ENCODE peak calls at places on chromosomes 2 and 18, in seven cellular contexts. T is effector memory CD8-positive, alpha-beta T cell; Z is OCI-LY7; V is ascending aorta; L is lower leg skin; K is astrocyte of the cerebellum; J is stimulated activated CD4-positive, alpha-beta T cell treated with anti-CD3 and anti-CD28 coated beads, Interleukin-2, amount 100 ng/mL, for 24 hours. H is an unnamed sample.
A peak's percentile ranks its signal among the peaks of the same experiment; 100 is the strongest.

GRCh38 chr18:13572721-13573120 is 153.6 kb downstream of the FAM210A start:
- DNase-seq in T (no peak), Z (no peak), V (no peak), L (no peak), K (no peak), J (no peak), H (no peak)

GRCh38 chr2:54024576-54024975 is 53.8 kb upstream of the PSME4 start:
- DNase-seq in T (no peak), Z (no peak), V (no peak), L (no peak), K (no peak), J (no peak), H (no peak)

GRCh38 chr2:242020196-242021004 is 150.9 kb downstream of the RTP5 start:
- DNase-seq in T (no peak), Z (peak; percentile 29), V (no peak), L (no peak), K (no peak), J (no peak), H (no peak)

GRCh38 chr2:240423788-240424191 is 11.7 kb upstream of the GPC1 start:
- DNase-seq in T (no peak), Z (no peak), V (peak; percentile 49), L (no peak), K (no peak), J (no peak), H (no peak)

GRCh38 chr2:10919776-10920606 is 8.3 kb downstream of the KCNF1 start:
- DNase-seq in T (no peak), Z (peak; percentile 18), V (no peak), L (no peak), K (no peak), J (no peak), H (no peak)

GRCh38 chr2:67626656-67627055 is 229.5 kb downstream of the ETAA1 start:
- DNase-seq in T (no peak), Z (no peak), V (no peak), L (no peak), K (peak; percentile 89), J (no peak), H (no peak)

GRCh38 chr2:54041135-54041534 is 70.3 kb upstream of the PSME4 start:
- DNase-seq in T (peak; percentile 10), Z (no peak), V (no peak), L (no peak), K (no peak), J (peak; percentile 70), H (no peak)

GRCh38 chr18:41744664-41745063 is 210.4 kb upstream of the PIK3C3 start:
- DNase-seq in T (no peak), Z (no peak), V (no peak), L (no peak), K (no peak), J (no peak), H (no peak)

GRCh38 chr2:222319576-222320440 is 21.0 kb upstream of the PAX3 start:
- DNase-seq in T (no peak), Z (peak; percentile 5), V (no peak), L (no peak), K (no peak), J (no peak), H (no peak)

GRCh38 chr2:64345998-64346397 is 108.0 kb upstream of the LGALSL start:
- DNase-seq in T (no peak), Z (no peak), V (no peak), L (no peak), K (no peak), J (no peak), H (no peak)

GRCh38 chr2:67649331-67650071 is 252.4 kb downstream of the ETAA1 start:
- DNase-seq in T (no peak), Z (no peak), V (no peak), L (peak; percentile 75), K (peak; percentile 41), J (no peak), H (no peak)

GRCh38 chr2:20135631-20136050 is 84.2 kb upstream of the LAPTM4A start:
- DNase-seq in T (no peak), Z (peak; percentile 55), V (peak; percentile 77), L (peak; percentile 66), K (no peak), J (peak; percentile 44), H (no peak)

GRCh38 chr2:1641498-1641897 is 102.8 kb downstream of the PXDN start:
- DNase-seq in T (no peak), Z (no peak), V (no peak), L (no peak), K (no peak), J (no peak), H (no peak)

GRCh38 chr2:43127208-43127940 is 99.0 kb downstream of the ZFP36L2 start:
- DNase-seq in T (peak; percentile 86), Z (peak; percentile 82), V (peak; percentile 80), L (no peak), K (no peak), J (peak; percentile 97), H (no peak)

GRCh38 chr2:24011278-24012104 is 1.6 kb downstream of the MFSD2B start:
- DNase-seq in T (no peak), Z (no peak), V (no peak), L (no peak), K (no peak), J (no peak), H (no peak)

GRCh38 chr18:68406761-68407160 is 308.1 kb downstream of the TMX3 start:
- DNase-seq in T (no peak), Z (no peak), V (no peak), L (no peak), K (no peak), J (no peak), H (no peak)

GRCh38 chr18:26022585-26022984 is 67.8 kb downstream of the SS18 start:
- DNase-seq in T (no peak), Z (no peak), V (no peak), L (no peak), K (no peak), J (no peak), H (no peak)

GRCh38 chr2:29165362-29166236 is 50.4 kb downstream of the CLIP4 start:
- DNase-seq in T (no peak), Z (no peak), V (no peak), L (no peak), K (no peak), J (no peak), H (no peak)

GRCh38 chr18:63238711-63239110 is 80.9 kb downstream of the BCL2 start:
- DNase-seq in T (no peak), Z (no peak), V (no peak), L (no peak), K (no peak), J (no peak), H (no peak)

GRCh38 chr2:112257575-112257974 is 2.7 kb upstream of the ZC3H8 start:
- DNase-seq in T (no peak), Z (no peak), V (no peak), L (no peak), K (no peak), J (no peak), H (no peak)

GRCh38 chr18:80104364-80104779 is 4.7 kb upstream of the ADNP2 start:
- DNase-seq in T (no peak), Z (no peak), V (no peak), L (no peak), K (no peak), J (no peak), H (no peak)

GRCh38 chr18:3816601-3817363 is 366.8 kb downstream of the TGIF1 start:
- DNase-seq in T (no peak), Z (no peak), V (no peak), L (no peak), K (peak; percentile 93), J (no peak), H (peak; percentile 52)

GRCh38 chr2:68466361-68466777 is 725 bp downstream of the FBXO48 start:
- DNase-seq in T (peak; percentile 55), Z (peak; percentile 51), V (no peak), L (no peak), K (peak; percentile 80), J (peak; percentile 66), H (no peak)

GRCh38 chr2:196293751-196294486 is 122.5 kb upstream of the STK17B start:
- DNase-seq in T (no peak), Z (no peak), V (no peak), L (no peak), K (peak; percentile 50), J (no peak), H (peak; percentile 60)

GRCh38 chr18:62693659-62694058 is 21.7 kb upstream of the PHLPP1 start:
- DNase-seq in T (no peak), Z (no peak), V (no peak), L (no peak), K (no peak), J (no peak), H (no peak)

GRCh38 chr2:217804786-217805678 is 197.8 kb downstream of the TNS1 start:
- DNase-seq in T (no peak), Z (no peak), V (peak; percentile 62), L (no peak), K (no peak), J (no peak), H (no peak)

GRCh38 chr2:191218292-191218898 is 26.8 kb upstream of the MYO1B start:
- DNase-seq in T (peak; percentile 33), Z (peak; percentile 57), V (no peak), L (no peak), K (peak; percentile 78), J (peak; percentile 54), H (peak; percentile 19)

GRCh38 chr2:154952346-154953010 is 254.0 kb downstream of the KCNJ3 start:
- DNase-seq in T (no peak), Z (peak; percentile 5), V (no peak), L (no peak), K (no peak), J (no peak), H (no peak)

GRCh38 chr2:173571021-173571821 is 216.5 kb downstream of the CDCA7 start:
- DNase-seq in T (no peak), Z (peak; percentile 50), V (no peak), L (no peak), K (peak; percentile 24), J (no peak), H (no peak)

GRCh38 chr18:47873625-47874024 is 56.8 kb downstream of the SMAD2 start:
- DNase-seq in T (no peak), Z (no peak), V (no peak), L (no peak), K (no peak), J (no peak), H (no peak)

GRCh38 chr18:68482815-68483214 is 232.1 kb downstream of the TMX3 start:
- DNase-seq in T (no peak), Z (no peak), V (no peak), L (no peak), K (no peak), J (no peak), H (no peak)

GRCh38 chr2:236919209-236919608 is 166.5 kb upstream of the COPS8 start:
- DNase-seq in T (no peak), Z (no peak), V (no peak), L (peak; percentile 8), K (no peak), J (no peak), H (no peak)

GRCh38 chr2:227789803-227790202 is 23.8 kb upstream of the CCL20 start:
- DNase-seq in T (no peak), Z (no peak), V (no peak), L (no peak), K (no peak), J (no peak), H (no peak)

GRCh38 chr2:157792345-157793052 is 83.6 kb downstream of the ACVR1 start:
- DNase-seq in T (no peak), Z (no peak), V (no peak), L (no peak), K (no peak), J (no peak), H (no peak)

GRCh38 chr2:49255325-49256023 is 101.2 kb upstream of the FSHR start:
- DNase-seq in T (no peak), Z (no peak), V (no peak), L (no peak), K (no peak), J (no peak), H (peak; percentile 1)

GRCh38 chr2:61377046-61377445 is 93.8 kb downstream of the USP34 start:
- DNase-seq in T (no peak), Z (no peak), V (no peak), L (no peak), K (no peak), J (no peak), H (no peak)

GRCh38 chr2:240963065-240963375 is 35.4 kb upstream of the SNED1 start:
- DNase-seq in T (no peak), Z (no peak), V (peak; percentile 56), L (peak; percentile 12), K (no peak), J (peak; percentile 11), H (no peak)

GRCh38 chr2:109201465-109202420 is 72.7 kb downstream of the SH3RF3 start:
- DNase-seq in T (no peak), Z (no peak), V (peak; percentile 81), L (no peak), K (no peak), J (peak; percentile 9), H (no peak)